ENCODE peak calls at places on chromosomes 5 and 9, in six cellular contexts. J, W, N, H, S and G are unnamed samples.

GRCh38 chr9:33719581-33720374 is 75.6 kb upstream of the PRSS3 start:
- DNase-seq in H (peak), N (no peak), J (peak), S (no peak), W (peak), G (no peak)

GRCh38 chr9:95508242-95508967 is 8.4 kb downstream of the PTCH1 start:
- DNase-seq in W (no peak), H (no peak), S (no peak), N (no peak), J (peak), G (no peak)

GRCh38 chr5:171785517-171785916 is at the start of gene SMIM23:
- DNase-seq in S (no peak), N (no peak), J (no peak), W (no peak), H (no peak), G (no peak)

GRCh38 chr9:126147620-126148522 is 178.8 kb upstream of the MVB12B start:
- DNase-seq in W (no peak), S (no peak), J (no peak), H (no peak), N (no peak), G (peak)

GRCh38 chr9:94250456-94250855 is 8.6 kb upstream of the ZNF169 start:
- DNase-seq in N (no peak), J (no peak), S (no peak), H (peak), W (no peak), G (no peak)

GRCh38 chr9:108142504-108143201 is 653.1 kb upstream of the KLF4 start:
- DNase-seq in J (peak), S (no peak), W (no peak), H (peak), N (no peak), G (peak)

GRCh38 chr5:171705036-171705435 is 80.6 kb upstream of the SMIM23 start:
- DNase-seq in H (no peak), J (no peak), N (no peak), W (no peak), S (no peak), G (peak)

GRCh38 chr9:127065592-127065991 is 56.8 kb downstream of the ANGPTL2 start:
- DNase-seq in S (no peak), N (no peak), J (no peak), H (no peak), W (no peak), G (no peak)

GRCh38 chr9:105254226-105254625 is 9.8 kb downstream of the SLC44A1 start:
- DNase-seq in S (no peak), N (no peak), H (no peak), J (no peak), W (no peak), G (no peak)

GRCh38 chr5:141514330-141515111 is 25.6 kb downstream of the PCDHGC5 start:
- DNase-seq in W (no peak), N (no peak), H (peak), J (no peak), S (no peak), G (no peak)

GRCh38 chr5:154447074-154447725 is 1.4 kb downstream of the SAP30L start:
- DNase-seq in H (no peak), W (no peak), N (no peak), J (no peak), S (no peak), G (no peak)

GRCh38 chr9:134326754-134327526 is 685 bp downstream of the RXRA start:
- DNase-seq in J (peak), W (no peak), H (peak), N (no peak), S (no peak), G (no peak)

GRCh38 chr9:126150411-126151030 is 176.1 kb upstream of the MVB12B start:
- DNase-seq in J (no peak), H (no peak), W (peak), S (no peak), N (no peak), G (peak)

GRCh38 chr5:158382473-158382872 is 523.5 kb upstream of the CLINT1 start:
- DNase-seq in N (no peak), J (peak), W (no peak), S (no peak), H (peak), G (peak)

GRCh38 chr5:129244478-129244877 is 149.9 kb downstream of the ISOC1 start:
- DNase-seq in H (no peak), W (no peak), N (no peak), J (no peak), S (no peak), G (no peak)

GRCh38 chr5:139682016-139682975 is 34.1 kb downstream of the CXXC5 start:
- DNase-seq in W (no peak), S (no peak), J (peak), H (peak), N (no peak), G (no peak)

GRCh38 chr9:35791321-35791921 is at the start of gene NPR2:
- DNase-seq in H (peak), S (no peak), N (no peak), J (peak), W (no peak), G (no peak)

GRCh38 chr5:178732281-178732680 is 1.8 kb upstream of the ZNF354A start:
- DNase-seq in H (no peak), N (no peak), W (no peak), J (no peak), S (no peak), G (no peak)

GRCh38 chr5:32869216-32869615 is 158.1 kb downstream of the NPR3 start:
- DNase-seq in N (no peak), W (no peak), S (no peak), J (no peak), H (no peak), G (no peak)